ENCODE peak calls at places on chromosome 5, in nine cellular contexts. Z is suprapubic skin, K is HCT116, A is upper lobe of left lung, Q is sigmoid colon, E is prostate gland, J is SK-N-SH, C is SK-N-MC, B is breast epithelium. N is an unnamed sample.

GRCh38 chr5:131824631-131825030 is 27.8 kb upstream of the FNIP1 start:
- DNase-seq in Z (no peak), Q (no peak), B (no peak), K (no peak), A (no peak), C (no peak), E (no peak), J (no peak), N (no peak)

GRCh38 chr5:52989025-52989780 is at the start of gene ITGA2:
- DNase-seq in A (peak), Q (peak), K (peak), B (peak), E (peak), Z (peak), J (peak), C (no peak), N (no peak)

GRCh38 chr5:96079075-96079474 is 117.4 kb upstream of the ELL2 start:
- DNase-seq in Z (no peak), A (no peak), K (peak), E (no peak), C (no peak), B (no peak), Q (no peak), J (no peak), N (peak)

GRCh38 chr5:6718161-6718681 is 5.0 kb downstream of the TENT4A start:
- DNase-seq in A (no peak), C (no peak), Q (no peak), E (no peak), J (no peak), K (no peak), B (peak), Z (no peak), N (no peak)

GRCh38 chr5:120452471-120452870 is 11.6 kb upstream of the PRR16 start:
- DNase-seq in K (no peak), Q (no peak), E (no peak), J (no peak), Z (no peak), B (no peak), A (no peak), C (no peak), N (no peak)

GRCh38 chr5:45171563-45171962 is 362.8 kb downstream of the MRPS30 start:
- DNase-seq in Z (no peak), Q (no peak), J (no peak), C (no peak), B (no peak), E (no peak), K (no peak), A (no peak), N (no peak)

GRCh38 chr5:149256451-149256850 is 15.2 kb upstream of the AFAP1L1 start:
- DNase-seq in A (no peak), J (no peak), B (no peak), Z (no peak), K (no peak), Q (no peak), E (no peak), C (no peak), N (no peak)

GRCh38 chr5:165086424-165086823 is 1581.0 kb downstream of the MAT2B start:
- DNase-seq in J (no peak), Q (no peak), Z (no peak), C (no peak), A (no peak), E (no peak), K (no peak), B (no peak), N (no peak)

GRCh38 chr5:115661156-115661555 is 35.3 kb upstream of the TMED7 start:
- DNase-seq in K (no peak), Z (no peak), A (no peak), Q (no peak), B (no peak), E (no peak), J (no peak), C (no peak), N (no peak)

GRCh38 chr5:55469838-55470237 is 64.9 kb downstream of the PLPP1 start:
- DNase-seq in J (no peak), C (no peak), Q (no peak), Z (no peak), E (no peak), B (no peak), A (no peak), K (no peak), N (no peak)

GRCh38 chr5:170427672-170428236 is 38.6 kb upstream of the KCNMB1 start:
- DNase-seq in J (peak), E (no peak), C (peak), Z (no peak), A (no peak), Q (no peak), K (no peak), B (no peak), N (no peak)

GRCh38 chr5:54639621-54640020 is 122.1 kb downstream of the SNX18 start:
- DNase-seq in Z (no peak), E (no peak), K (no peak), B (no peak), Q (no peak), J (no peak), A (no peak), C (no peak), N (no peak)

GRCh38 chr5:128782446-128782845 is 182.8 kb upstream of the SLC27A6 start:
- DNase-seq in E (peak), K (peak), J (no peak), A (no peak), Q (peak), Z (no peak), B (peak), C (no peak), N (no peak)

GRCh38 chr5:178450121-178450631 is 140.0 kb downstream of the COL23A1 start:
- DNase-seq in Q (no peak), Z (peak), E (no peak), C (no peak), J (no peak), B (no peak), A (peak), K (no peak), N (no peak)

GRCh38 chr5:82396871-82397514 is 118.8 kb upstream of the RPS23 start:
- DNase-seq in Q (peak), Z (no peak), J (peak), C (no peak), K (peak), E (peak), B (peak), A (peak), N (peak)

GRCh38 chr5:150573867-150574817 is 66.2 kb downstream of the NDST1 start:
- DNase-seq in C (no peak), K (no peak), E (no peak), Q (peak), Z (no peak), B (no peak), A (no peak), J (peak), N (no peak)

GRCh38 chr5:132060501-132061161 is at the start of gene IL3:
- DNase-seq in A (no peak), B (no peak), C (no peak), Z (peak), K (no peak), E (no peak), J (peak), Q (peak), N (no peak)

GRCh38 chr5:36298546-36298945 is 3.2 kb downstream of the RANBP3L start:
- DNase-seq in Q (no peak), C (no peak), K (no peak), J (no peak), E (no peak), B (no peak), A (no peak), Z (no peak), N (no peak)

GRCh38 chr5:11527994-11528393 is 376.3 kb downstream of the CTNND2 start:
- DNase-seq in A (no peak), C (no peak), E (no peak), K (no peak), J (no peak), Q (no peak), B (no peak), Z (no peak), N (no peak)

GRCh38 chr5:119036101-119036762 is 34.7 kb upstream of the DMXL1 start:
- DNase-seq in E (no peak), Z (no peak), C (no peak), A (no peak), J (no peak), K (peak), B (no peak), Q (no peak), N (peak)

GRCh38 chr5:97281257-97281656 is 98.2 kb upstream of the RIOK2 start:
- DNase-seq in A (no peak), K (no peak), Z (no peak), B (no peak), Q (no peak), E (no peak), C (no peak), J (no peak), N (no peak)

GRCh38 chr5:180121799-180122198 is 50.2 kb upstream of the RNF130 start:
- DNase-seq in A (no peak), Z (peak), B (no peak), C (no peak), E (no peak), K (no peak), Q (no peak), J (no peak), N (no peak)

GRCh38 chr5:125708583-125708982 is 714.6 kb upstream of the GRAMD2B start:
- DNase-seq in B (no peak), Q (no peak), C (no peak), K (no peak), J (no peak), E (no peak), Z (no peak), A (no peak), N (no peak)

GRCh38 chr5:83368317-83368716 is 103.2 kb upstream of the VCAN start:
- DNase-seq in E (no peak), Z (no peak), K (peak), Q (no peak), A (peak), J (no peak), B (no peak), C (no peak), N (no peak)

GRCh38 chr5:65623482-65623881 is 651 bp downstream of the TRIM23 start:
- DNase-seq in Q (no peak), J (peak), C (no peak), K (no peak), A (no peak), B (no peak), E (no peak), Z (no peak), N (no peak)

GRCh38 chr5:65620021-65620420 is 4.1 kb downstream of the TRIM23 start:
- DNase-seq in Q (no peak), J (no peak), Z (no peak), C (no peak), B (no peak), E (no peak), A (no peak), K (no peak), N (no peak)

GRCh38 chr5:65625743-65626142 is 916 bp downstream of the SHLD3 start:
- DNase-seq in A (no peak), Q (no peak), Z (no peak), C (no peak), B (no peak), J (no peak), E (no peak), K (no peak), N (no peak)

GRCh38 chr5:65624570-65625555 is at the start of the genes SHLD3 and TRAPPC13:
- DNase-seq in K (peak), B (peak), C (peak), Q (peak), J (peak), E (peak), A (peak), Z (peak), N (peak)

GRCh38 chr5:65624025-65624569 is at the start of gene TRIM23:
- DNase-seq in Q (peak), Z (peak), J (peak), B (peak), E (peak), C (no peak), A (peak), K (peak), N (peak)
- TF ChIP-seq POLR2AphosphoS5 in Q (peak), Z (no peak), J (peak), B (peak), E (peak), C (peak), A (no peak), K (peak), N (peak)

DNA sequence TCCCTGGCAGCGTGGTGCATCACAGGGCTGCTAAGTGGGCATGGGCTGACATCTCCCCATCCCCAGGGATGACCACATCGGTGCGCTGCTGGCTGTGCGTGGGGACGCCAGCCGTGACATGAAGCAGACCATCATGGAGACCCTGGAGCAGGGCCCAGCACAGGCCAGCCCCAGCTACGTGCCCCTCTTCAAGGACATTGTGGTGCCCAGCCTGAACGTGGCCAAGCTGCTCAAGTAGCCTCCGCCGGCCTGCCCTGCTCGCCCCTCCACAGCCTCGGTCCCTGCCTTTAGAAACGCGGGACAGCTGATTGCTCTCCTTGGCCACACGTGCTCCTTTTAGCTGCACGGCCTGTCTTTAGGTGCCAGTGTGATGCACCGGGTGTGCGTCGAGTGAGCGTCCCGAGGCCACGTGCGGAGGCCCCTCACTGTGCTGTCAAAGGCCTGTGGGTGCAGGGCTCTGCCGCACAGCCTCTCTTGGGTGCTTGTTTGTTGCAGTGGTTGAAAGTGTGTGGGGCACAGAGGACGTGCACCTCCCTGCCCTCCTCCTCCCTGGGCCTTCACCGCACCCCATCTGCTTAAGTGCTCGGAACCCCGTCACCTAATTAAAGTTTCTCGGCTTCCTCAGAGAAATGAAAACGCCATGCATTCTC is 23.8 kb downstream of the EXOC3 start:
- DNase-seq in J (no peak), Z (peak), Q (peak), A (no peak), B (no peak), C (no peak), K (no peak), E (no peak), N (no peak)
- TF ChIP-seq POLR2AphosphoS5 in J (no peak), Z (no peak), Q (no peak), A (no peak), B (no peak), C (no peak), K (no peak), E (no peak), N (no peak)

DNA sequence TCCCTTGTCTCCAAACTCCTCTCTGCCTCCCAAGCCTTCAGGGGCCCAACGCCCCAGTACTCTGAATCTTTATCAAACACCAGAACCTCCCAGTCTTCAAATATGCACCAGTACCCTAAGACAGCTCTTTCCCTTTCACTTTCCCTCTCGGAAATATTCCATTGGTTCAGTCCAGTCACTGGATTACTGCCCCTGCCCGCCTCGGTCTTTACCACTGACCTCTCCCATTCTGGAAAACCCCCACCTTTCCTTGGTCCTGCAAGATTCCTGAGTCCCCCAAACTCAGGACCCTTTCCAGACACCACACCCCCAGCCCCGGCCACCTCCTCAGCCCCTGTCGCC is 739 bp downstream of the C5orf15 start:
- DNase-seq in A (peak), K (no peak), J (peak), Z (no peak), E (no peak), Q (no peak), C (no peak), B (no peak), N (no peak)
- TF ChIP-seq POLR2AphosphoS5 in A (no peak), K (no peak), J (no peak), Z (no peak), E (no peak), Q (no peak), C (no peak), B (no peak), N (no peak)

GRCh38 chr5:71880531-71880930 is 161.5 kb downstream of the CARTPT start:
- DNase-seq in E (no peak), Z (no peak), K (no peak), B (no peak), J (no peak), Q (no peak), C (no peak), A (no peak), N (no peak)

GRCh38 chr5:71884926-71885325 is 165.9 kb downstream of the CARTPT start:
- DNase-seq in Q (no peak), J (no peak), K (no peak), B (no peak), C (no peak), Z (no peak), A (no peak), E (no peak), N (no peak)

GRCh38 chr5:71883745-71884103 is 164.6 kb downstream of the CARTPT start:
- DNase-seq in C (no peak), J (no peak), E (no peak), B (no peak), A (no peak), Q (no peak), K (no peak), Z (no peak), N (no peak)

GRCh38 chr5:71887680-71888079 is 168.6 kb downstream of the CARTPT start:
- DNase-seq in J (peak), Q (no peak), E (no peak), Z (no peak), A (no peak), B (no peak), K (peak), C (peak), N (no peak)

GRCh38 chr5:71882826-71883744 is 164.0 kb downstream of the CARTPT start:
- DNase-seq in Z (no peak), A (no peak), Q (peak), J (peak), K (no peak), C (no peak), E (peak), B (no peak), N (no peak)
- TF ChIP-seq POLR2AphosphoS5 in Z (no peak), A (no peak), Q (no peak), J (no peak), K (no peak), C (no peak), E (peak), B (no peak), N (no peak)

GRCh38 chr5:143019157-143019556 is 249.0 kb downstream of the ARHGAP26 start:
- DNase-seq in K (no peak), Z (no peak), E (no peak), A (no peak), J (no peak), Q (no peak), B (no peak), C (no peak), N (no peak)
- TF ChIP-seq POLR2AphosphoS5 in K (no peak), Z (no peak), E (no peak), A (no peak), J (no peak), Q (no peak), B (no peak), C (no peak), N (no peak)